ENCODE peak calls at places on chromosomes 1 and 21, in four cellular contexts. J is A549, X is HepG2, G is K562. B is an unnamed sample.
A peak's percentile ranks its signal among the peaks of the same experiment; 100 is the strongest.

GRCh38 chr21:41876928-41877652 is 2.1 kb downstream of the PRDM15 start:
- DNase-seq in J (no peak), X (no peak), G (no peak), B (no peak)

GRCh38 chr1:24714859-24715520 is 30.3 kb upstream of the CLIC4 start:
- DNase-seq in J (no peak), X (peak; percentile 49), G (peak; percentile 6), B (no peak)

GRCh38 chr1:67850151-67850551 is 16.9 kb upstream of the GNG12 start:
- DNase-seq in J (peak; percentile 58), X (no peak), G (peak; percentile 20), B (no peak)

GRCh38 chr1:99704356-99704816 is 58.5 kb downstream of the PALMD start:
- DNase-seq in J (no peak), X (no peak), G (no peak), B (no peak)

GRCh38 chr1:33661791-33662190 is 189.3 kb downstream of the ZSCAN20 start:
- DNase-seq in J (no peak), X (no peak), G (no peak), B (no peak)

GRCh38 chr1:2822621-2823145 is 21.2 kb upstream of the TTC34 start:
- DNase-seq in J (no peak), X (no peak), G (no peak), B (no peak)

GRCh38 chr1:30197616-30197934 is 525.8 kb downstream of the MATN1 start:
- DNase-seq in J (no peak), X (no peak), G (no peak), B (no peak)

GRCh38 chr1:46112108-46112507 is 20.3 kb downstream of the PIK3R3 start:
- DNase-seq in J (no peak), X (no peak), G (no peak), B (no peak)

GRCh38 chr21:36156815-36157670 is at the start of gene DOP1B:
- DNase-seq in J (no peak), X (no peak), G (peak; percentile 80), B (no peak)

GRCh38 chr21:44497641-44498243 is 42.3 kb downstream of the KRTAP10-1 start:
- DNase-seq in J (no peak), X (no peak), G (no peak), B (no peak)

GRCh38 chr1:200992382-200993101 is 31.0 kb downstream of the KIF21B start:
- DNase-seq in J (no peak), X (no peak), G (no peak), B (no peak)

GRCh38 chr1:36094621-36095061 is 5.9 kb downstream of the ADPRS start:
- DNase-seq in J (no peak), X (no peak), G (no peak), B (no peak)

GRCh38 chr1:224988042-224988441 is 58.6 kb downstream of the DNAH14 start:
- DNase-seq in J (no peak), X (no peak), G (no peak), B (no peak)

GRCh38 chr1:924619-925323 is 1.0 kb downstream of the SAMD11 start:
- DNase-seq in J (peak; percentile 71), X (no peak), G (peak; percentile 71), B (no peak)

GRCh38 chr1:25898223-25899015 is 7.8 kb downstream of the STMN1 start:
- DNase-seq in J (no peak), X (no peak), G (no peak), B (no peak)

GRCh38 chr1:222801067-222801466 is 13.8 kb upstream of the DISP1 start:
- DNase-seq in J (no peak), X (no peak), G (no peak), B (no peak)

GRCh38 chr21:39676054-39676771 is 63.5 kb downstream of the B3GALT5 start:
- DNase-seq in J (peak; percentile 45), X (peak; percentile 17), G (no peak), B (peak; percentile 51)

GRCh38 chr1:227786673-227787512 is 28.6 kb upstream of the PRSS38 start:
- DNase-seq in J (no peak), X (no peak), G (no peak), B (no peak)

GRCh38 chr21:20729376-20729775 is 268.8 kb upstream of the NCAM2 start:
- DNase-seq in J (no peak), X (no peak), G (no peak), B (no peak)

GRCh38 chr1:14539953-14540563 is 58.4 kb upstream of the KAZN start:
- DNase-seq in J (no peak), X (no peak), G (no peak), B (no peak)

GRCh38 chr21:44353200-44353970 is at the start of gene TRPM2:
- DNase-seq in J (no peak), X (no peak), G (no peak), B (no peak)

GRCh38 chr1:6148497-6149241 is 31.5 kb downstream of the CHD5 start:
- DNase-seq in J (peak; percentile 57), X (no peak), G (peak; percentile 100), B (no peak)

GRCh38 chr1:3461238-3461933 is 6.9 kb downstream of the ARHGEF16 start:
- DNase-seq in J (no peak), X (no peak), G (no peak), B (no peak)

GRCh38 chr1:212284332-212284743 is 872 bp upstream of the PPP2R5A start:
- DNase-seq in J (no peak), X (no peak), G (no peak), B (no peak)

GRCh38 chr1:107964397-107965111 is 426 bp downstream of the VAV3 start:
- DNase-seq in J (peak; percentile 3), X (no peak), G (no peak), B (no peak)

GRCh38 chr1:224182057-224182865 is 779 bp upstream of the DEGS1 start:
- DNase-seq in J (no peak), X (no peak), G (no peak), B (peak; percentile 91)

GRCh38 chr1:119631433-119632102 is 16.5 kb downstream of the ZNF697 start:
- DNase-seq in J (no peak), X (peak; percentile 88), G (peak; percentile 23), B (no peak)

GRCh38 chr21:35783686-35784085 is 276.6 kb downstream of the SETD4 start:
- DNase-seq in J (no peak), X (no peak), G (no peak), B (no peak)

GRCh38 chr21:17829472-17829871 is 10.3 kb upstream of the C21orf91 start:
- DNase-seq in J (no peak), X (no peak), G (no peak), B (no peak)

GRCh38 chr1:75733661-75734060 is 9.2 kb downstream of the ACADM start:
- DNase-seq in J (no peak), X (no peak), G (no peak), B (no peak)

GRCh38 chr1:83115785-83116184 is 883.1 kb downstream of the TTLL7 start:
- DNase-seq in J (no peak), X (no peak), G (no peak), B (no peak)

GRCh38 chr1:97364086-97364485 is 556.7 kb downstream of the DPYD start:
- DNase-seq in J (no peak), X (no peak), G (no peak), B (no peak)

GRCh38 chr1:156104065-156104810 is 10.3 kb upstream of the LMNA start:
- DNase-seq in J (peak; percentile 85), X (peak; percentile 50), G (no peak), B (no peak)

GRCh38 chr1:99018313-99018712 is 13.7 kb upstream of the PLPPR5 start:
- DNase-seq in J (no peak), X (no peak), G (no peak), B (no peak)

DNA sequence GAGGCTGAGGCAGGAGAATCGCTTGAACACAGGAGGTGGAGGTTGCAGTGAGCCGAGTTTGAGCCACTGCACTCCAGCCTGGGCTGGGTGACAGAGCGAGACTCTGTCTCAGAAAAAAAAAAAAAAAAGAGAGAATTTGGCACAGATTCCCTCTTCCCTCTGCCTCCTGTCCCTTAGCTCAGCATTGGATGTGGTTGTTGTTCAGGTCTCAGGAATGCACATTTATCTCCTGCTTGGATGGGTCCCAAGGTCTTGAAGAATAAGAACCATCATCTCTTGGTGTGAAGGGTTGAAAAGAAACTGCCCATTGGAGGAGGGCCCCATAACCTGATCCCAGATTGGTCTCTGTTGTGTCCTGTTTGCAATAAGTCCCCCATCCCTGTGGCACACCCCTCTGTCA is 34.8 kb downstream of the UBIAD1 start:
- DNase-seq in J (no peak), X (no peak), G (no peak), B (no peak)
- TF ChIP-seq CHD4 in J (no peak), X (no peak), G (no peak), B (no peak)

GRCh38 chr1:93605026-93605425 is 76.6 kb downstream of the BCAR3 start:
- DNase-seq in J (no peak), X (no peak), G (no peak), B (no peak)
- H3K4me1 ChIP-seq in J (peaks cover 82% of the 10 kb centered on the region), X (peaks cover 63% of the 10 kb centered on the region), G (no peaks in the 10 kb centered on the region), B (peaks cover 28% of the 10 kb centered on the region)

DNA sequence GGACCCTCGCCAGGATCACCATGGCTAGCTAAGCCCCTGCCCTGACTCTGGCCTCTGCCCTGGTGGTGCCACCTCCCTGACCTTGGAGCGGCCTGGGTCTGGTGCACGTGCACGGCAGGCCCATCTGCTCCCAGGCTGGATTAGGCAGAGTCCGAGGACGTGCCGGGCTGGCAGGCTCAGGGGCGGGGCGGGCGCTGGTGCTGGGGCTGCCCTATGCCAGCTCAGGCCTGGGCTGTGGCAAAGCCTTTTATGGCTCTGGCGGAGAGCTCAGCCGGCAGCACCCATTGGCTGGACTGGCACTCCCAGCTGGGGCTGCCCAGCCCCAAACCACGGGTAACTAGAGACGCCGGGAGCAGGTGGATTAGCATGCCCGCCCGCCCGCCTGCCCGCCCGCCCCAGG is 17.1 kb upstream of the EDN2 start:
- DNase-seq in J (no peak), X (no peak), G (no peak), B (no peak)
- TF ChIP-seq CHD4 in J (no peak), X (no peak), G (no peak), B (no peak)

GRCh38 chr1:235416662-235417049 is 49.4 kb downstream of the TBCE start:
- DNase-seq in J (no peak), X (no peak), G (no peak), B (no peak)
- H3K4me1 ChIP-seq in J (peaks cover 25% of the 10 kb centered on the region), X (peaks cover 40% of the 10 kb centered on the region), G (no peaks in the 10 kb centered on the region), B (no peaks in the 10 kb centered on the region)

B was measured in GM12878.